ENCODE peak calls at places on chromosomes 4 and X, in five cellular contexts. One of them, this sample, is unnamed.

GRCh38 chr4:123505457-123506310 is 109.1 kb downstream of the SPRY1 start:
- DNase-seq in GM12878: no peak
- DNase-seq in H1: peak; percentile 96
- DNase-seq in K562: peak; percentile 17
- DNase-seq in HepG2: peak; percentile 97
- DNase-seq in this sample: no peak

GRCh38 chr4:121728798-121729226 is 32.0 kb upstream of the ANXA5 start:
- DNase-seq in GM12878: no peak
- DNase-seq in H1: no peak
- DNase-seq in K562: no peak
- DNase-seq in HepG2: no peak
- DNase-seq in this sample: no peak

GRCh38 chrX:114181195-114181594 is 402.7 kb upstream of the HTR2C start:
- DNase-seq in GM12878: no peak
- DNase-seq in H1: no peak
- DNase-seq in K562: no peak
- DNase-seq in HepG2: no peak
- DNase-seq in this sample: no peak

GRCh38 chr4:3285558-3286334 is 7.1 kb upstream of the RGS12 start:
- DNase-seq in GM12878: no peak
- DNase-seq in H1: no peak
- DNase-seq in K562: no peak
- DNase-seq in HepG2: peak; percentile 56
- DNase-seq in this sample: no peak

GRCh38 chr4:70704333-70705145 is 16.2 kb downstream of the UTP3 start:
- DNase-seq in GM12878: no peak
- DNase-seq in H1: no peak
- DNase-seq in K562: peak; percentile 88
- DNase-seq in HepG2: peak; percentile 67
- DNase-seq in this sample: peak; percentile 42

GRCh38 chr4:244471-244870 is 60.8 kb downstream of the ZNF732 start:
- DNase-seq in GM12878: peak; percentile 11
- DNase-seq in H1: peak; percentile 39
- DNase-seq in K562: peak; percentile 19
- DNase-seq in HepG2: peak; percentile 21
- DNase-seq in this sample: peak; percentile 12

GRCh38 chrX:48468247-48468671 is 1.8 kb downstream of the SLC38A5 start:
- DNase-seq in GM12878: no peak
- DNase-seq in H1: no peak
- DNase-seq in K562: peak; percentile 83
- DNase-seq in HepG2: no peak
- DNase-seq in this sample: no peak

GRCh38 chr4:170398228-170398627 is 308.5 kb upstream of the AADAT start:
- DNase-seq in GM12878: no peak
- DNase-seq in H1: no peak
- DNase-seq in K562: no peak
- DNase-seq in HepG2: no peak
- DNase-seq in this sample: no peak

GRCh38 chr4:102625232-102625930 is 124.2 kb downstream of the NFKB1 start:
- DNase-seq in GM12878: no peak
- DNase-seq in H1: no peak
- DNase-seq in K562: no peak
- DNase-seq in HepG2: peak; percentile 59
- DNase-seq in this sample: no peak

GRCh38 chr4:20109395-20109794 is 142.3 kb upstream of the SLIT2 start:
- DNase-seq in GM12878: no peak
- DNase-seq in H1: no peak
- DNase-seq in K562: no peak
- DNase-seq in HepG2: no peak
- DNase-seq in this sample: no peak

GRCh38 chrX:140040397-140040796 is 75.1 kb upstream of the CXorf66 start:
- DNase-seq in GM12878: no peak
- DNase-seq in H1: no peak
- DNase-seq in K562: no peak
- DNase-seq in HepG2: no peak
- DNase-seq in this sample: no peak

GRCh38 chr4:153963216-153963615 is 174.3 kb upstream of the SFRP2 start:
- DNase-seq in GM12878: no peak
- DNase-seq in H1: no peak
- DNase-seq in K562: no peak
- DNase-seq in HepG2: no peak
- DNase-seq in this sample: no peak

GRCh38 chr4:70721747-70722146 is at the start of gene RUFY3:
- DNase-seq in GM12878: no peak
- DNase-seq in H1: no peak
- DNase-seq in K562: no peak
- DNase-seq in HepG2: no peak
- DNase-seq in this sample: no peak

GRCh38 chr4:40056722-40057539 is at the start of gene N4BP2:
- DNase-seq in GM12878: peak; percentile 5
- DNase-seq in H1: no peak
- DNase-seq in K562: peak; percentile 85
- DNase-seq in HepG2: peak; percentile 84
- DNase-seq in this sample: peak; percentile 57

GRCh38 chr4:56755901-56756300 is 65.6 kb downstream of the SPINK2 start:
- DNase-seq in GM12878: no peak
- DNase-seq in H1: no peak
- DNase-seq in K562: no peak
- DNase-seq in HepG2: no peak
- DNase-seq in this sample: no peak

GRCh38 chr4:38949416-38950051 is 81.9 kb downstream of the FAM114A1 start:
- DNase-seq in GM12878: no peak
- DNase-seq in H1: no peak
- DNase-seq in K562: no peak
- DNase-seq in HepG2: no peak
- DNase-seq in this sample: no peak

GRCh38 chr4:71635094-71635493 is 148.8 kb downstream of the GC start:
- DNase-seq in GM12878: no peak
- DNase-seq in H1: no peak
- DNase-seq in K562: no peak
- DNase-seq in HepG2: no peak
- DNase-seq in this sample: no peak

GRCh38 chrX:109927663-109928273 is 75.1 kb upstream of the TMEM164 start:
- DNase-seq in GM12878: no peak
- DNase-seq in H1: no peak
- DNase-seq in K562: no peak
- DNase-seq in HepG2: no peak
- DNase-seq in this sample: no peak

GRCh38 chr4:57211131-57211530 is 100.9 kb upstream of the IGFBP7 start:
- DNase-seq in GM12878: no peak
- DNase-seq in H1: no peak
- DNase-seq in K562: no peak
- DNase-seq in HepG2: peak; percentile 4
- DNase-seq in this sample: no peak

GRCh38 chrX:63686878-63687714 is 97.9 kb downstream of the ARHGEF9 start:
- DNase-seq in GM12878: peak; percentile 20
- DNase-seq in H1: peak; percentile 0
- DNase-seq in K562: peak; percentile 21
- DNase-seq in HepG2: peak; percentile 23
- DNase-seq in this sample: peak; percentile 3

GRCh38 chr4:38711066-38711465 is 47.1 kb downstream of the KLF3 start:
- DNase-seq in GM12878: no peak
- DNase-seq in H1: no peak
- DNase-seq in K562: no peak
- DNase-seq in HepG2: no peak
- DNase-seq in this sample: no peak

GRCh38 chrX:68462197-68462596 is 28.9 kb upstream of the OPHN1 start:
- DNase-seq in GM12878: no peak
- DNase-seq in H1: no peak
- DNase-seq in K562: no peak
- DNase-seq in HepG2: no peak
- DNase-seq in this sample: no peak

GRCh38 chrX:39574178-39574577 is 523.6 kb downstream of the BCOR start:
- DNase-seq in GM12878: no peak
- DNase-seq in H1: no peak
- DNase-seq in K562: no peak
- DNase-seq in HepG2: no peak
- DNase-seq in this sample: peak; percentile 1

GRCh38 chr4:107734120-107734519 is 14.1 kb upstream of the PAPSS1 start:
- DNase-seq in GM12878: no peak
- DNase-seq in H1: no peak
- DNase-seq in K562: peak; percentile 51
- DNase-seq in HepG2: no peak
- DNase-seq in this sample: no peak

DNA sequence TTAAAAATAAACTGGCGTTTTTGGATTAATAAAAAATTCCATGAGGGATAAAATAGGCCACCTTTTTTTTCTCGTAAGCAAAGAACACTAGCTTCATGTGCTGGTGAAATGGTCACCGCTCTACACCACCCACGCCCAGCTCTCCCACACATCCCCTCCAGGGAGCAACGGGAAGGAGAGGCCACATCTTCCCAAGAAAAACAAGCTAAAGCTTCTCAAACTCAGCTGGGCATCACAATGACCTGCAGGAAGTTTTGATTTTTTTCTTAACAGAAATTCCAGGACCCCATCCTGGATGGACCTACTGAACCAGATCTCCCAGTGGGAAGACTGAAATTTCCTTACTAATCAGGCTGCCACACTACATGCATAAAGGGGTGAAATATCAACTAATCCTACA is 9.8 kb downstream of the TSPAN5 start:
- DNase-seq in GM12878: no peak
- DNase-seq in H1: no peak
- DNase-seq in K562: no peak
- DNase-seq in HepG2: no peak
- DNase-seq in this sample: no peak
- TF ChIP-seq SP1 in GM12878: no peak
- TF ChIP-seq SP1 in H1: no peak
- TF ChIP-seq SP1 in K562: no peak
- TF ChIP-seq SP1 in HepG2: no peak
- TF ChIP-seq SP1 in this sample: no peak

GRCh38 chr4:89296399-89296798 is 11.2 kb downstream of the GPRIN3 start:
- DNase-seq in GM12878: no peak
- DNase-seq in H1: no peak
- DNase-seq in K562: no peak
- DNase-seq in HepG2: peak; percentile 25
- DNase-seq in this sample: no peak
- TF ChIP-seq MAX in GM12878: no peak
- TF ChIP-seq MAX in H1: no peak
- TF ChIP-seq MAX in K562: no peak
- TF ChIP-seq MAX in HepG2: no peak
- TF ChIP-seq MAX in this sample: no peak

DNA sequence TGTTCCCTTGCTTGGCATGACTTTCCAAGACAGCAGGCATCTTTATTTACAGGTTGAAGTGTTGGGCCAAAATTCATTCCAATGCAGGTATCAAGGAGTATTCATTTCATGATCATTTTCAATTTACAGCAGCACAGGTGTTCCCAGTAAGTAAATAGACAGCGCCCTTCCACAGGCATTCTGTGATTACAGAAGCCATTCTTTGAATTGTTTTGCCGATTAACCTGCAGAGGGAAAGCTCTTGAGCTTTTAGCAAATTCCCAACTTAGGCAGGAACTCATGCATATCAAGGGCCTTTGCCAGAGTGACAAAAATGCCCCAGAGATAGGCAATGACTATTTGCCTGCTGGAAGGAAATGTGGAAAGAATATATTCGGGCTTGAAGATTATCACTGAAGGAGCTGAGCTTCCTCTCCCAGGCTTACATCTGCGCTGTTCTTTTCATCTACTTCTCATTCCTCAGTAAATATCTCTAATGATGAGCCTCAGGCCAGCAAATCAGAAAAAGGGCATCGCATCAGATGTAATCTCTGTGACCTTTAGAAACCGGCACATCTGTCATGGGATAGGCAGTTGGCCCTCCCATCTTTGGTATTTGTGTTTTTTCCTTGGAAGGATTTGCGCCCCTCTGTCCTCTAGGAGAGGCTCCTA is 6.7 kb downstream of the TXK start:
- DNase-seq in GM12878: no peak
- DNase-seq in H1: no peak
- DNase-seq in K562: no peak
- DNase-seq in HepG2: no peak
- DNase-seq in this sample: no peak
- TF ChIP-seq POLR2A in GM12878: no peak
- TF ChIP-seq POLR2A in H1: no peak
- TF ChIP-seq POLR2A in K562: no peak
- TF ChIP-seq POLR2A in HepG2: no peak
- TF ChIP-seq POLR2A in this sample: no peak

GRCh38 chr4:48126621-48127020 is 7.4 kb downstream of the TXK start:
- DNase-seq in GM12878: no peak
- DNase-seq in H1: no peak
- DNase-seq in K562: peak; percentile 79
- DNase-seq in HepG2: no peak
- DNase-seq in this sample: no peak

GRCh38 chr4:48129307-48130014 is 4.6 kb downstream of the TXK start:
- DNase-seq in GM12878: no peak
- DNase-seq in H1: no peak
- DNase-seq in K562: peak; percentile 16
- DNase-seq in HepG2: no peak
- DNase-seq in this sample: no peak

GRCh38 chr4:48130100-48130499 is 4.0 kb downstream of the TXK start:
- DNase-seq in GM12878: no peak
- DNase-seq in H1: no peak
- DNase-seq in K562: no peak
- DNase-seq in HepG2: no peak
- DNase-seq in this sample: no peak

GRCh38 chr4:48124870-48125269 is 9.2 kb downstream of the TXK start:
- DNase-seq in GM12878: no peak
- DNase-seq in H1: no peak
- DNase-seq in K562: no peak
- DNase-seq in HepG2: no peak
- DNase-seq in this sample: no peak

DNA sequence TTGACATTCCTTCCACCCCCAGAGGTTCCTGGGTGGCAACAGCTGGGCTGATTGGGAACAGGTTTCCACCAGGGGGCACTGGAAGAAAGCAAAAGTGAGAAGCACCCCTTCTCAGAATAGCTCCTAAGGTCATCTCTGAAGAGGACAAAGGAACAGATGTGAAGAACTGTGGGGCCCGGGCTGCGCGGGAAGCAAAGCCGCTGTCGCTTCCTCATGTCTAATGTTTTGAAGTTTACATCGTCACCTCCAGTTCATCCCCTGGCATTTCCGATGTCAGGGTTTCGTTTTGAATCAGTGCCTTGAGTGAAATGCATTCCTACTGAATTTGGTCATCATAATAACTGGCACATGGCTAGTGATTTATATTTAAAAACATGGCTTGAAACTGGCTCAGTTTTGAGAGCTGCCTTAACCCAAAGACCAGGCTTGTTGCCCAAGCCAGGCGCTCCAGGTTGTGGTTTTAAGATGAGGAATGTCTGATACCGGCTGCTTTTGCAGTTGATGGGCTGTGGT is 6.1 kb downstream of the TXK start:
- DNase-seq in GM12878: peak; percentile 81
- DNase-seq in H1: peak; percentile 73
- DNase-seq in K562: peak; percentile 73
- DNase-seq in HepG2: peak; percentile 44
- DNase-seq in this sample: peak; percentile 72
- TF ChIP-seq SP1 in GM12878: no peak
- TF ChIP-seq SP1 in H1: no peak
- TF ChIP-seq SP1 in K562: no peak
- TF ChIP-seq SP1 in HepG2: no peak
- TF ChIP-seq SP1 in this sample: peak; percentile 67

This sample was measured in HCT116.